ENCODE peak calls at places on chromosomes 1 and 21, in five cellular contexts. S, T, R, L and N are unnamed samples.

GRCh38 chr1:84603941-84604830 is 29.9 kb upstream of the CTBS start:
- DNase-seq in S (peak), R (peak), L (peak), T (peak), N (no peak)

GRCh38 chr1:25904942-25905679 is 1.1 kb downstream of the STMN1 start:
- DNase-seq in T (no peak), R (peak), L (peak), S (peak), N (peak)

GRCh38 chr1:116154536-116154935 is 43.3 kb downstream of the MAB21L3 start:
- DNase-seq in T (no peak), L (no peak), R (no peak), S (no peak), N (no peak)

GRCh38 chr1:59183918-59184317 is 113.0 kb upstream of the FGGY start:
- DNase-seq in T (no peak), R (no peak), L (no peak), S (no peak), N (no peak)

GRCh38 chr21:35219719-35220118 is 170.6 kb upstream of the RUNX1 start:
- DNase-seq in T (no peak), R (no peak), L (no peak), S (no peak), N (no peak)

GRCh38 chr1:156245451-156246232 is 2.2 kb downstream of the PAQR6 start:
- DNase-seq in R (peak), S (no peak), T (no peak), L (no peak), N (no peak)

GRCh38 chr1:169426174-169426716 is 1.0 kb downstream of the CCDC181 start:
- DNase-seq in L (no peak), S (no peak), T (no peak), R (no peak), N (no peak)

GRCh38 chr21:43280949-43281633 is 112.3 kb downstream of the CRYAA start:
- DNase-seq in R (no peak), T (no peak), S (no peak), L (no peak), N (no peak)

GRCh38 chr1:86739901-86740507 is 35.6 kb downstream of the SH3GLB1 start:
- DNase-seq in S (no peak), L (no peak), R (no peak), T (no peak), N (peak)

GRCh38 chr1:244209955-244210354 is 158.9 kb downstream of the ZBTB18 start:
- DNase-seq in R (no peak), T (no peak), S (no peak), L (no peak), N (no peak)

GRCh38 chr1:2645776-2646175 is 13.0 kb upstream of the MMEL1 start:
- DNase-seq in R (no peak), S (no peak), L (no peak), T (no peak), N (no peak)

GRCh38 chr1:100955322-100955721 is 59.4 kb downstream of the SLC30A7 start:
- DNase-seq in R (no peak), L (no peak), T (peak), S (peak), N (no peak)

GRCh38 chr1:226649780-226650179 is 89.3 kb downstream of the ITPKB start:
- DNase-seq in S (no peak), R (no peak), L (no peak), T (no peak), N (peak)

GRCh38 chr21:42160111-42160949 is 58.6 kb upstream of the ABCG1 start:
- DNase-seq in L (no peak), S (no peak), R (no peak), T (no peak), N (no peak)

GRCh38 chr1:17742590-17742989 is 12.5 kb upstream of the ACTL8 start:
- DNase-seq in L (no peak), T (no peak), S (no peak), R (no peak), N (no peak)

GRCh38 chr21:34523019-34523418 is 11.0 kb upstream of the KCNE1 start:
- DNase-seq in T (no peak), R (no peak), S (no peak), L (no peak), N (no peak)

GRCh38 chr1:119611701-119612113 is 36.4 kb downstream of the ZNF697 start:
- DNase-seq in R (peak), T (peak), S (peak), L (peak), N (peak)

DNA sequence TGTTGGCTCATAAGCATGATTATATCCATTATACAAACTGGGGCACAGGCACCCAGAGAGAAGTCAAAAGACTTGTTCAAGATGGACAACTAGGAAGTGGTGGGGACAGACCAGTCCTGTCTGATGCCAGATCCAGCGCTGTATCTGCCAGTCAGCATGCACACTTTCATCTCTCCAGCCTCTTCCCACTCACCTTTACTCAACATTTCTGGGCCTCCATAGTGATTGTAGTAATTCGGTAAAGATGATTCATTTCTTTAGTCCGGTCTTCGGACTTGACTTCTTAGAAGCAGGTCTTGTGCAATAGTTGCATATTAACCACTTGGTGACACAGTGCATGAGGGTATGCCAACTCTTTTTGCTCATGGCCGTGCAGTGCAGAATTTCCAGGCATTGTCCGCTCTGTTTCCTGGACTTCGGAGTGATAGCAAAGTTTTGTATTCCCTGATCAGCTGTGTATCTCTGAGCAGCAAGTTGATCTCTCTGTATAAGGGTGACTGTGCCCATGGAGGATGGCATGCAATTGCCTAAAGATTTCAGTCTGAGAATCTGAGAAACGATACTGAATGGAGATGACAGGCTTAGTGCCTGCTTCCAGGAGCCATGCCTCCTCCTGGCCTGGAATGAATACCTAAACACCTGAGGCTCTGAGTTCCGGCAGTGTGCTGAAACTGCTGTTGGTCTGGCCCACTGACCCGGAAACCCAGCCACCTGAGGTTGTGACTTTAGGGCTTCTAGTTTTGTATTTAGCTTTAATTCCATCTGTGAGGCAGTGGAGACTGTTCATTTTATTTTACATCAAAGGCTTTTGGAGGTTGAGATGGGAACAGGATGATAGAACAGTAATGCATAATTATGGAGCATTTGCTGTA is 39.0 kb downstream of the GALNT2 start:
- DNase-seq in L (peak), S (peak), R (no peak), T (peak), N (peak)
- H3K27ac ChIP-seq in L (peak), S (peak), R (no peak), T (peak), N (peak)

DNA sequence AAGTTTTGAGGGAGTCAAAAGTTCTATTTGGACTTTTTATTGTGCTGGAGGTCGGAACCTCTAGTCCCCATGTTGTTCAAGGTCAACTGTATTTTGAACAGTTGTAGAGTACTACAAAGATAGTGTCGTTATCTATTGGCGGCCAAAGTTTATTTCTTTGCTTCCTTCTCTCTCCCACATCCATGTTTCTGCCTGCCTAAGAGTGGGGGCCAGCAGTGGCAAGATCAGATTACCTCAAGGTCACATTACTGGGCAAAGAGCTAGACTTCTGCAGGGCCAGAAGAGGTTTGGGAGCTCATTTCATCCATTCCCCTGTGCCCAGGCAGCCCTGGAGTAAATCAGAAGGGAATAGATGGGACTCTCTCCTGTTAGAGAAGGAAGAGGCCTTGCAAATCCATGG is 73.6 kb downstream of the PLPP3 start:
- DNase-seq in L (no peak), T (no peak), R (no peak), S (no peak), N (no peak)
- H2AFZ ChIP-seq in L (no peak), T (no peak), R (no peak), S (no peak), N (no peak)

GRCh38 chr21:17829472-17829871 is 10.3 kb upstream of the C21orf91 start:
- DNase-seq in L (no peak), R (no peak), T (no peak), S (peak), N (no peak)
- H3K27ac ChIP-seq in L (no peak), R (no peak), T (no peak), S (no peak), N (no peak)

GRCh38 chr1:4837752-4838151 is 183.3 kb downstream of the AJAP1 start:
- DNase-seq in L (no peak), S (peak), R (no peak), T (no peak), N (no peak)
- H2AFZ ChIP-seq in L (no peak), S (peak), R (no peak), T (no peak), N (no peak)

DNA sequence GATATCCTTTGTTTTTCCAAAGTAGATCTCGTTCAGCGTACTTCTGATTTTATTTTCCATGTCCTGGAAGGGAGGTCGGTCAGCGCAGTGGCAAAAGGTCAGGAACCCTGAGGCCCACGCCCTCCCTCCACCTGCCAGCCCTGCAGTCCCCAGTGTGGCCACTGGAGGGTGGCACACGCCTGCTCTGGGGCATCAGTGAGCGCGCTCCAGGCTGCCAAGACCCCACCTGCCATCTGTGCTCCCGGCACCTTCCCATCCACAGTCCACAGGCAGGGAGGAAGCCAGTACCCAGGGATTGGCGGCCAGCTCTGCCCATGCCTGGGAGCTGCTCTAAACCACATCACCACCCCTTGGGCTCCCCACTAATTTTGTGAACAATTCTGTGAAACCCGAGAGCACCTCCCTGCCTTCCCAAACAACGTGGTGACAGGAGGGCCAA is 32.3 kb downstream of the SLC66A1 start:
- DNase-seq in L (no peak), R (peak), S (no peak), T (no peak), N (peak)
- H3K27ac ChIP-seq in L (no peak), R (no peak), S (no peak), T (no peak), N (no peak)

GRCh38 chr1:34708106-34708505 is 46.7 kb upstream of the GJB5 start:
- DNase-seq in R (no peak), L (no peak), T (no peak), S (no peak), N (no peak)
- H2AFZ ChIP-seq in R (no peak), L (no peak), T (no peak), S (no peak), N (no peak)

GRCh38 chr1:201554167-201554600 is 15.3 kb downstream of the NAV1 start:
- DNase-seq in L (no peak), R (no peak), T (no peak), S (no peak), N (no peak)

GRCh38 chr1:201552941-201553341 is 14.0 kb downstream of the NAV1 start:
- DNase-seq in L (no peak), T (no peak), S (peak), R (no peak), N (no peak)

GRCh38 chr1:201551877-201552731 is 13.2 kb downstream of the NAV1 start:
- DNase-seq in L (peak), S (peak), T (peak), R (no peak), N (no peak)

GRCh38 chr1:201554789-201555592 is 16.1 kb downstream of the NAV1 start:
- DNase-seq in T (no peak), R (no peak), S (no peak), L (no peak), N (no peak)

DNA sequence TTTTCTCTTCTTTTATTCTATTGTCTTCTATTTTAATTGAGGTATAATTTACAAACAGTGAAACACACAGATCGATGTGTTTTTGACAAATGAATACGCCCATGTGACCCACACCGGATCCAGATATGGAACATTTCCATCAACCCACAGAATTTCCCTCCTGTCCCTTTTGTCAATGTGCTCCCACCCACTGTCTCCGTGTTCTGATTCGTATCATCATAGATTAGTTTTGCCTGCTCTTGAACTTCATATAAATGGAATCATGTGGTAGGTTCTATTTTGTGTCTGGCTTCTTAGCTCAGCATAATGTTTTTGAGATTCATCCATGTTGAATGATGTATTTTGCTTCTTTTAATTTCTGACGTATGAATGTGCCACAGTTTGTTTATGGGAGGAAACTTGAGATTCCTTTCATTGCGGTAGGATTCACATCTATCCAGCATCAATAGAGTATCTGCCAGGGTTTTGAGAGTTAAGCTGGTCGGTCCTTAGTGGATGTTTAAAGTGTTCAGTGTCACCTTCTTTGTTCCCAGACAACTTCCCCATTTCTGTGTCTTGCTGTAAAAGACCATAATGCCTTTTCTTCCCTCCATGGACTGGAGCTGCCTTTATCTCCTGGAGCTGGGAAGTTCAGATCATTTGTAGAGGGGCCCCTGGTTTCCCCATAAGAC is 14.7 kb downstream of the NAV1 start:
- DNase-seq in S (no peak), T (no peak), L (no peak), R (no peak), N (no peak)
- H3K27ac ChIP-seq in S (no peak), T (no peak), L (no peak), R (no peak), N (no peak)